ENCODE peak calls at places on chromosomes 6 and 20, in four cellular contexts. One of them, this sample, is unnamed.

GRCh38 chr6:150134280-150134920 is 8.4 kb upstream of the PPP1R14C start:
- DNase-seq in mesendoderm: no peak
- DNase-seq in MM.1S: no peak
- DNase-seq in mammary epithelial cell: peak; percentile 24
- DNase-seq in this sample: no peak

GRCh38 chr6:139323511-139324445 is 32.0 kb upstream of the TXLNB start:
- DNase-seq in MM.1S: peak; percentile 50
- DNase-seq in mammary epithelial cell: peak; percentile 22
- DNase-seq in mesendoderm: peak; percentile 91
- DNase-seq in this sample: peak; percentile 70

GRCh38 chr6:31752739-31753319 is 9.6 kb upstream of the SAPCD1 start:
- DNase-seq in MM.1S: no peak
- DNase-seq in mesendoderm: no peak
- DNase-seq in mammary epithelial cell: peak; percentile 52
- DNase-seq in this sample: no peak

GRCh38 chr6:166905013-166905412 is 51.3 kb downstream of the RNASET2 start:
- DNase-seq in mesendoderm: no peak
- DNase-seq in mammary epithelial cell: no peak
- DNase-seq in MM.1S: no peak
- DNase-seq in this sample: no peak

GRCh38 chr6:82959385-82959941 is 106.2 kb downstream of the UBE3D start:
- DNase-seq in mesendoderm: peak; percentile 92
- DNase-seq in MM.1S: no peak
- DNase-seq in mammary epithelial cell: no peak
- DNase-seq in this sample: peak; percentile 45

GRCh38 chr20:2687514-2687913 is 5.1 kb upstream of the EBF4 start:
- DNase-seq in mesendoderm: no peak
- DNase-seq in mammary epithelial cell: no peak
- DNase-seq in MM.1S: no peak
- DNase-seq in this sample: no peak

GRCh38 chr6:39276379-39276995 is 37.7 kb downstream of the KCNK17 start:
- DNase-seq in mesendoderm: no peak
- DNase-seq in MM.1S: no peak
- DNase-seq in mammary epithelial cell: no peak
- DNase-seq in this sample: no peak

GRCh38 chr6:168012431-168013249 is 15.2 kb downstream of the KIF25 start:
- DNase-seq in mammary epithelial cell: no peak
- DNase-seq in MM.1S: no peak
- DNase-seq in mesendoderm: no peak
- DNase-seq in this sample: no peak

GRCh38 chr20:33963756-33964155 is 30.0 kb upstream of the RALY start:
- DNase-seq in mesendoderm: no peak
- DNase-seq in MM.1S: peak; percentile 80
- DNase-seq in mammary epithelial cell: no peak
- DNase-seq in this sample: no peak

GRCh38 chr6:37856285-37856684 is 36.8 kb downstream of the ZFAND3 start:
- DNase-seq in MM.1S: no peak
- DNase-seq in mammary epithelial cell: no peak
- DNase-seq in mesendoderm: no peak
- DNase-seq in this sample: no peak

GRCh38 chr6:143055213-143055612 is 5.5 kb upstream of the AIG1 start:
- DNase-seq in mammary epithelial cell: no peak
- DNase-seq in MM.1S: no peak
- DNase-seq in mesendoderm: no peak
- DNase-seq in this sample: no peak

GRCh38 chr6:106772270-106773142 is 143.1 kb downstream of the QRSL1 start:
- DNase-seq in MM.1S: no peak
- DNase-seq in mesendoderm: no peak
- DNase-seq in mammary epithelial cell: peak; percentile 51
- DNase-seq in this sample: no peak

GRCh38 chr6:161481786-161482516 is 208.1 kb upstream of the AGPAT4 start:
- DNase-seq in mesendoderm: no peak
- DNase-seq in MM.1S: no peak
- DNase-seq in mammary epithelial cell: no peak
- DNase-seq in this sample: no peak

GRCh38 chr20:19022791-19023448 is 189.5 kb upstream of the SLC24A3 start:
- DNase-seq in MM.1S: no peak
- DNase-seq in mammary epithelial cell: no peak
- DNase-seq in mesendoderm: no peak
- DNase-seq in this sample: no peak

GRCh38 chr6:136235233-136235564 is 14.9 kb downstream of the MTFR2 start:
- DNase-seq in MM.1S: no peak
- DNase-seq in mesendoderm: no peak
- DNase-seq in mammary epithelial cell: peak; percentile 45
- DNase-seq in this sample: no peak

GRCh38 chr6:169205176-169206160 is 48.2 kb downstream of the THBS2 start:
- DNase-seq in mesendoderm: no peak
- DNase-seq in mammary epithelial cell: no peak
- DNase-seq in MM.1S: no peak
- DNase-seq in this sample: no peak

GRCh38 chr6:3022765-3023662 is 23.3 kb downstream of the NQO2 start:
- DNase-seq in mammary epithelial cell: peak; percentile 32
- DNase-seq in mesendoderm: peak; percentile 62
- DNase-seq in MM.1S: no peak
- DNase-seq in this sample: peak; percentile 48
- H3K9ac ChIP-seq in mammary epithelial cell: peak overlapping the region; percentile 13
- H3K9ac ChIP-seq in mesendoderm: peak overlapping the region; percentile 9
- H3K9ac ChIP-seq in MM.1S: peak overlapping the region; percentile 61
- H3K9ac ChIP-seq in this sample: no peak overlapping the region

DNA sequence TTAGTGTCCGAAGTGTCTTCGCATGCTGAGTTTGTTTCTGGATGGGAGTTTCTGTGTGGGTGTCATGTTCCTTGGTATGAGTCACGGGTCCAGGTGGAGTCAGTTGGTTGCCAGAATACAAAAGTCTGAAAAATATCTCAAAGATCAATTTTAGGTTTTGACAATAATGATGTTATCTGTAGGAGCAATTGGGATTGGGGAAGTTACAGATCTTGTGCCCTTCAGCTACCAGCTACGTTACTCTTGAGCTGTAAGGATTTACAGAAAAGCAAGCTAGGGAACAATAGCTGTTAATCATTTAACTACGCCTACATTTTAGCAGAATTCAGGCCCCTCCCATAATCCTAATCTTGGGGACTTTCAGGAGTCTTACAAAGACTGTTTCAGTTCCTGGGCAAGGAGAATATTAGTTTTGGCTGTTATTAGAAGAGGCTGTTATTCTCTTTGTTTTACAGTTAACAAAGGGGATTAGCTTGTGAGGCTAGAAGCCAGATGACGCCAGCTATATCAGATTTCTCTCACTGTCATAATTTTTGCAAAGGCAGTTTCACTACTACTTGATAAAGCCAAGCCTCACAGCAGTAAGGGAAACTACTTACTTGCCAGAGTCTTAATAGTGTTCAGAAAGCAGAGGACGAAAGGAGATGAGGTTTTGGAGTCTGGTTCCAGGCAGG is 15.4 kb upstream of the SLC22A16 start:
- DNase-seq in MM.1S: peak; percentile 27
- DNase-seq in mammary epithelial cell: peak; percentile 88
- DNase-seq in mesendoderm: peak; percentile 33
- DNase-seq in this sample: no peak
- H3K9ac ChIP-seq in MM.1S: no peak overlapping the region
- H3K9ac ChIP-seq in mammary epithelial cell: peak overlapping the region; percentile 43
- H3K9ac ChIP-seq in mesendoderm: no peak overlapping the region
- H3K9ac ChIP-seq in this sample: no peak overlapping the region

GRCh38 chr6:437042-437402 is 45.5 kb downstream of the IRF4 start:
- DNase-seq in mesendoderm: no peak
- DNase-seq in mammary epithelial cell: no peak
- DNase-seq in MM.1S: no peak
- DNase-seq in this sample: no peak
- H3K9ac ChIP-seq in mesendoderm: no peak overlapping the region
- H3K9ac ChIP-seq in mammary epithelial cell: no peak overlapping the region
- H3K9ac ChIP-seq in MM.1S: no peak overlapping the region
- H3K9ac ChIP-seq in this sample: no peak overlapping the region

DNA sequence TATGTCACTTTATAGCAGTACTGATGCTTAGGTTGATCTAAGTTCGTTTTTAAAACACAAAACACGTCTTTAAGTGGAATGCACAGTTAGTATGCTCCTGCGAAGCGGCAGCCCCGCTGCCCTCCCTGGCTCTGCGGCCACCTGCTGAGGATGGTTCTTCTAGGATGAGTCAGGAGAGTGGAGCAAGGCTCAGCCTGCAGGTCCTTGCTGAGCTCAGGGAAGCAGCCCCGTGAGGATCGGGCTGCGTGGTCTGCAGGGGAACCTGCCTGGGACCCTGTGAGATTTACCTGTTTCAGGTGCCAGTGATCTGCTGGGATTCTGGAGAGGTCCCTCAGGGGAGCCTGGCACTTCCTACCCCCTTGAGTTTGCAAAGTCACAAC is 57.5 kb downstream of the SYNJ2 start:
- DNase-seq in mesendoderm: peak; percentile 79
- DNase-seq in mammary epithelial cell: no peak
- DNase-seq in MM.1S: no peak
- DNase-seq in this sample: no peak
- H3K9ac ChIP-seq in mesendoderm: no peak overlapping the region
- H3K9ac ChIP-seq in mammary epithelial cell: no peak overlapping the region
- H3K9ac ChIP-seq in MM.1S: no peak overlapping the region
- H3K9ac ChIP-seq in this sample: no peak overlapping the region

GRCh38 chr6:6332240-6332639 is 11.8 kb upstream of the F13A1 start:
- DNase-seq in mammary epithelial cell: no peak
- DNase-seq in MM.1S: peak; percentile 54
- DNase-seq in mesendoderm: no peak
- DNase-seq in this sample: no peak
- H3K9ac ChIP-seq in mammary epithelial cell: no peak overlapping the region
- H3K9ac ChIP-seq in MM.1S: peak overlapping the region; percentile 32
- H3K9ac ChIP-seq in mesendoderm: no peak overlapping the region
- H3K9ac ChIP-seq in this sample: no peak overlapping the region

DNA sequence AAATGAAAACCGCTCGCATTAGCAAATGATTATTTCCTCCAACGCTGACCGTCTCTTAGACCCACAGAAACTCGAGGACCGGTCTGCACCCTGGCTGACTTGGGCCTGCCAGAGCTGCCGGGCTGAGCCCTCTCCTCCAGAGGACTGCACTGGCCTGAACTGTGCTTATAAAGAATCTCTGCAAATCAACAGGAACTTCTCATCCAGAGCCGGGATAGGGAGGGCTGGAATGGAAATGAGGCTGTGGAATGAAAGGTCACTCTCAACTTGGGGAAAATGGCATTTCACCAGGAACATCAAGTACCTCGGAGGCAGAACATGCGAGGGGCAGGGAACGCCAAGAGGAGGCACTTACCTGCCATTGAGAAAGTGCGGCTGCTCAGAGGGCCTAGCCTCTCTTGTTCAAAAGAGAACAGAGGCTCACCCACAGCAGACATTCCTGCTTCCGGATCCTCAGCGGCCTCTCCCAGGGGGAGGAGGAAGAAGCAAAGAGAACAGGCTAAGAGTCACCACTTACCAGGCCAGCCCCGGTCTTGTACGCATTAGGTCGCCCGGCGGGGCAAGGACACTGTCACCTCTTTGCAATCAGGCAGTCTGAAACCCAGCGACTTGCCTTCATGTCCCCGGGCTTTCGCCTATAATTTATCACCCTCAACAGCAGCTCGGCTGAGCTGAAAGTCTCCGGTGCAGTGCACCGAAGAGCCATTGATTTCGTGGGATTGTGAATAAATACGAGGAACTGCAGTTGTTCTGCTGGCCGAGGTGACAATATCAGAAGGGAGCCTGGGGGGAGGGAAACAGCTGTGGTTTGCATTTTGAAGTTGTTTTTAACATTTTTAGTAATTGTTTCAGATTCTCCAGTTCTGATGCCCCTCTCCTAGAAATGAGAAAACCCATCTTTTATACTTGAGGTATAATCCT is 37.6 kb downstream of the ZMYND8 start:
- DNase-seq in MM.1S: no peak
- DNase-seq in mammary epithelial cell: peak; percentile 63
- DNase-seq in mesendoderm: peak; percentile 91
- DNase-seq in this sample: peak; percentile 79
- H3K9ac ChIP-seq in MM.1S: no peak overlapping the region
- H3K9ac ChIP-seq in mammary epithelial cell: peak overlapping the region; percentile 89
- H3K9ac ChIP-seq in mesendoderm: peak overlapping the region; percentile 80
- H3K9ac ChIP-seq in this sample: peak overlapping the region; percentile 85

DNA sequence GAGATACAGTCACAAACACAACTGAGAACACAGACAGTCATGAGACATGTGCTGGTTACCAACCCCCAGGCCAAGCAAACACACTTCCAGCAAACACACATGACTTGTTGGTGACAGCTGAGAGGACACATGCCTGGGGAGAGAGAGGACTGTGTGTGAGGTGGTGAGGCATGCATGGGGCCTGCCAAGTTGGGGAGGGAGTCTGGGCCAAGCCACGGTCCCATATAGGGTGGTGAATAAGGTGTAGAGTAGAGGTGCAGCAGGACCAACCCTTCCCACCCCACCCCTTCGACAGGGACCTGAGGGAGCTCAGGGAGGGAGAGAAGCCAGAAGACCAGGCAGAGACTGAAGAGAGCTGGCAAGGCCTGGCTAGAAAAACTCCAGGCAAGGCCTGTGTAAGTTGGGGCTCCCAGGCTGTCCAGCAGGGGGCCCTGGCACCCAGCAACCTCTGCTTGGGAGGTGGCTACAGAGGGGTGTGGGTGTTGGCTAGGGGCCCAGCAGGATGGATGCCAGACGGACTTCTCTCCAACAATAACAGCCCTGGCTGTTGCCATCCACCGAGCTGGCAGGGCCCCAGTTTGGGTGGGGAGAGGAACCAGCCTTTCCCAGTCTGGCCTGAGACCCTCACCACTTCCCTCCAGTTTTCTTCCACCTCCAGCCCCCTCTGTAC is 2.0 kb upstream of the SLC29A1 start:
- DNase-seq in mammary epithelial cell: peak; percentile 81
- DNase-seq in MM.1S: peak; percentile 73
- DNase-seq in mesendoderm: peak; percentile 79
- DNase-seq in this sample: peak; percentile 80
- H3K9ac ChIP-seq in mammary epithelial cell: no peak overlapping the region
- H3K9ac ChIP-seq in MM.1S: peak overlapping the region; percentile 12
- H3K9ac ChIP-seq in mesendoderm: no peak overlapping the region
- H3K9ac ChIP-seq in this sample: no peak overlapping the region